ENCODE peak calls at places on chromosome 12, in four cellular contexts. B, X, J and H are unnamed samples.
A peak's percentile ranks its signal among the peaks of the same experiment; 100 is the strongest.

GRCh38 chr12:114448618-114448933 is 42.6 kb upstream of the TBX5 start:
- DNase-seq in X (no peak), J (no peak), B (no peak), H (no peak)

GRCh38 chr12:1474567-1475153 is 119.7 kb downstream of the FBXL14 start:
- DNase-seq in J (no peak), B (no peak), X (peak; percentile 97), H (no peak)

GRCh38 chr12:33794954-33795353 is 227.3 kb upstream of the ALG10 start:
- DNase-seq in B (no peak), X (no peak), J (no peak), H (no peak)

GRCh38 chr12:81187686-81188085 is 109.8 kb downstream of the ACSS3 start:
- DNase-seq in B (no peak), J (no peak), X (no peak), H (no peak)

GRCh38 chr12:126883737-126884136 is 1383.2 kb upstream of the TMEM132C start:
- DNase-seq in B (no peak), X (no peak), J (no peak), H (peak; percentile 35)

GRCh38 chr12:34597548-34598351 is 575.5 kb downstream of the ALG10 start:
- DNase-seq in X (no peak), J (peak; percentile 28), B (no peak), H (no peak)

GRCh38 chr12:58253663-58254062 is 312.3 kb downstream of the ATP23 start:
- DNase-seq in X (no peak), B (no peak), J (no peak), H (no peak)

GRCh38 chr12:62772556-62772955 is 162.4 kb downstream of the PPM1H start:
- DNase-seq in J (no peak), B (no peak), X (peak; percentile 47), H (no peak)

GRCh38 chr12:80627773-80628172 is 79.7 kb upstream of the MYF6 start:
- DNase-seq in X (peak; percentile 85), B (no peak), J (no peak), H (no peak)

GRCh38 chr12:79934309-79935020 is 432 bp downstream of the PPP1R12A start:
- DNase-seq in X (peak; percentile 36), J (peak; percentile 85), B (peak; percentile 79), H (no peak)

GRCh38 chr12:53299101-53299453 is 418 bp upstream of the MYG1 start:
- DNase-seq in J (no peak), X (peak; percentile 85), B (peak; percentile 58), H (no peak)

GRCh38 chr12:95956557-95957145 is 13.5 kb downstream of the AMDHD1 start:
- DNase-seq in X (no peak), B (no peak), J (no peak), H (no peak)

GRCh38 chr12:115815924-115816323 is 461.6 kb downstream of the MED13L start:
- DNase-seq in J (no peak), X (no peak), B (no peak), H (no peak)

GRCh38 chr12:54678131-54678530 is 30.0 kb upstream of the DCD start:
- DNase-seq in X (no peak), B (no peak), J (no peak), H (no peak)

GRCh38 chr12:104137175-104137901 is 672 bp downstream of the NFYB start:
- DNase-seq in B (peak; percentile 59), J (peak; percentile 78), X (peak; percentile 62), H (peak; percentile 35)

GRCh38 chr12:100141998-100142850 is 450 bp downstream of the BLTP3B start:
- DNase-seq in X (no peak), B (peak; percentile 66), J (peak; percentile 74), H (peak; percentile 49)

GRCh38 chr12:120010661-120011230 is 21.7 kb downstream of the BICDL1 start:
- DNase-seq in X (no peak), J (no peak), B (no peak), H (no peak)

GRCh38 chr12:123879691-123880090 is 92.9 kb downstream of the CCDC92 start:
- DNase-seq in J (no peak), B (no peak), X (no peak), H (no peak)

GRCh38 chr12:104360988-104361707 is 57.6 kb downstream of the EID3 start:
- DNase-seq in J (peak; percentile 11), X (peak; percentile 33), B (no peak), H (no peak)

GRCh38 chr12:120148011-120148410 is 31.5 kb upstream of the RAB35 start:
- DNase-seq in J (no peak), X (no peak), B (no peak), H (no peak)

GRCh38 chr12:28650906-28651305 is 460.6 kb downstream of the CCDC91 start:
- DNase-seq in J (no peak), B (no peak), X (no peak), H (no peak)

GRCh38 chr12:23099604-23100003 is 474.6 kb downstream of the ETNK1 start:
- DNase-seq in X (no peak), J (no peak), B (no peak), H (no peak)

GRCh38 chr12:1972856-1973317 is 31.4 kb downstream of the DCP1B start:
- DNase-seq in J (peak; percentile 95), X (peak; percentile 63), B (peak; percentile 61), H (peak; percentile 52)

GRCh38 chr12:132286912-132287311 is 42.5 kb downstream of the GALNT9 start:
- DNase-seq in J (no peak), B (no peak), X (no peak), H (no peak)

GRCh38 chr12:11014234-11014633 is 8.2 kb downstream of the TAS2R19 start:
- DNase-seq in X (peak; percentile 64), B (no peak), J (no peak), H (no peak)

GRCh38 chr12:2615665-2616387 is 178.9 kb upstream of the FKBP4 start:
- DNase-seq in J (no peak), B (peak; percentile 19), X (peak; percentile 92), H (peak; percentile 46)

GRCh38 chr12:84502180-84502857 is 410.3 kb downstream of the SLC6A15 start:
- DNase-seq in B (no peak), J (no peak), X (no peak), H (no peak)

GRCh38 chr12:3436496-3437060 is 54.4 kb upstream of the PRMT8 start:
- DNase-seq in B (no peak), J (no peak), X (no peak), H (no peak)

GRCh38 chr12:88361493-88361892 is 218.8 kb downstream of the KITLG start:
- DNase-seq in X (peak; percentile 36), J (no peak), B (no peak), H (no peak)

GRCh38 chr12:38324896-38325295 is 8.3 kb downstream of the ALG10B start:
- DNase-seq in J (no peak), B (no peak), X (no peak), H (no peak)

GRCh38 chr12:65959452-65959851 is 135.2 kb downstream of the HMGA2 start:
- DNase-seq in X (no peak), J (no peak), B (no peak), H (no peak)
- H3K4me1 ChIP-seq in X (peaks cover 17% of the 10 kb centered on the region), J (no peaks in the 10 kb centered on the region), B (no peaks in the 10 kb centered on the region), H (no peaks in the 10 kb centered on the region)

GRCh38 chr12:12265571-12266388 is 1.1 kb downstream of the LRP6 start:
- DNase-seq in X (peak; percentile 64), B (peak; percentile 30), J (no peak), H (no peak)
- H3K27ac ChIP-seq in X (peak overlapping the region; percentile 91), B (peak overlapping the region; percentile 50), J (peak overlapping the region; percentile 95), H (peak overlapping the region; percentile 100)

DNA sequence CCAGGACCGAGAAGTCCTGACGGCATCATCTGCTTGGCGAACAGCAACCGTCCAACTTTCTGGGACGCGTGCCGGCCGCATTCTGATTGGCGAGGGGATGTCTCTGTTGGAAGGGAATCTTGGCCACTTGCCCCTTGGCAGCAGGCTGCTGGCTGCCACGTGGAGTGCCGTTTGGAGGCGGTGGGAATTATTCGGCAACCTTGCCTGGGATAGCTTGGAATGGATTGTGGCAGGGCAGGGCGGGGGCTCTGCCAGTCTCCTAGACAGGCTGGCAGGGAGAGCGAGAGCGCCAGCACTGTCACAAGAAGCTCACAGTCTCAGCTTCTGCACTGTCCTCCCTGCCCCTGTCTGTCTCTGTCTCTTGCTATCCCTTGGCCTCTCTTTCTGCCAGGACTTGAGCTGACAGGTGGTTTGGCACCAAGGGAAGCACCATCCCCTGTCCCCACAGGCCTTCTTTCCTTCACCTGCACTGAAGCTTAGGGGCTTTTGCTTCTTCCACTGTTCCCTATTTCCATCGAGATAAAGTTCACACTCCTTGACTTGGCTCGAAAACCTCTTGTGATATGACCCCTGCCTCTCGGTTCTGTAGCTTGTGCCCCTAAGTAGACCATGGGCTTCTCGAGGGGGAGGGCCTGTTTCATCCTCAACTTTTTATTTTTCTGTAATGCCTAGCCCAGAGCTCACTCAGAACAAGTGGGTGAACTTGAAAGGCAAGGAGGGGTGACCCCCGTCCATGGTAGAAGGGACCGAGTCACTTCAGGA is 201.9 kb downstream of the PHETA1 start:
- DNase-seq in B (no peak), J (peak; percentile 85), X (no peak), H (peak; percentile 73)
- H3K27me3 ChIP-seq in B (no peaks in the 10 kb centered on the region), J (no peaks in the 10 kb centered on the region), X (no peaks in the 10 kb centered on the region), H (peaks cover 27% of the 10 kb centered on the region)

DNA sequence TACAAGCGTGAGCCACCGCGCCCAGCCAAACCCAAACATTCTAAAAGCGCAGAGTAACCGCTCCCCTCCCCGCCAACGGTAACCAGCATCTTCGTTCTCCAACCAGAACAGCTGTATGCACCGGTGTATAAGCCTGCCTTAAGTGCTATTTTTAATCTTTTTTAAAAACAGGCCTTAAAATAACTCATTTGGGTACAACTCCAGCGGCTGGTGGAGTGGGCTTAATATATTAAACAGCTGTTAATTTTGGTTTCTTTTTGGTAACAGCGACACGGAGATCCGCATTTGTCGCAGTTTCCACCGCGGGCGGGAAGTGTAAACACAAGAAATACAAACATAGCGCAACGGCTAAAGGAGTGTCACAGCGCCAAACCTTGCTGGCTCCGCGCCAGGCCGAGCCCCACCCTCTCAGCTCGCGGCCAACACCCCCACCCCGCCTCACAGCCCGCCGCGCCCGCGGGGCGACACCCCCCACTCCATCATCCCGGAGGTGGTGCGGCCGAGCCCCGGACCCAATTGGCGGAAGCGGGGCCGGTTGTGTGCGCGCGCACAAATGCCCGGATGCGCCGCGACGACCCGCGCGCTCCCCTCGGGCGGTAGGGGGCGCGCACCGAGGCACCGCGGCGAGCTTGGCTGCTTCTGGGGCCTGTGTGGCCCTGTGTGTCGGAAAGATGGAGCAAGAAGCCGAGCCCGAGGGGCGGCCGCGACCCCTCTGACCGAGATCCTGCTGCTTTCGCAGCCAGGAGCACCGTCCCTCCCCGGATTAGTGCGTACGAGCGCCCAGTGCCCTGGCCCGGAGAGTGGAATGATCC is at the start of gene MDM2:
- DNase-seq in B (peak; percentile 95), X (peak; percentile 81), J (peak; percentile 97), H (peak; percentile 94)
- H3K4me1 ChIP-seq in B (no peaks in the 10 kb centered on the region), X (peaks cover 2% of the 10 kb centered on the region), J (peaks cover 33% of the 10 kb centered on the region), H (peaks cover 56% of the 10 kb centered on the region)

GRCh38 chr12:47268501-47269459 is 189.0 kb upstream of the AMIGO2 start:
- DNase-seq in X (peak; percentile 23), B (no peak), J (no peak), H (no peak)
- H3K27ac ChIP-seq in X (no peak overlapping the region), B (no peak overlapping the region), J (no peak overlapping the region), H (no peak overlapping the region)